ENCODE peak calls at places on chromosome 15, in ten cellular contexts. K is COR-L47; F is small intestine; N is stimulated activated CD4-positive, alpha-beta T cell treated with anti-CD3 and anti-CD28 coated beads, TNF-alpha, amount 100 ng/mL, for 4 hours; H is uterus; C is Peyer's patch; X is T-helper 1 cell; E is stimulated activated naive CD4-positive, alpha-beta T cell treated with Interleukin-2 at 50 U/mL for 16 hours; I is endothelial cell; M is foreskin fibroblast. Y is an unnamed sample.
A peak's percentile ranks its signal among the peaks of the same experiment; 100 is the strongest.

GRCh38 chr15:37931868-37932267 is 2.6 kb upstream of the TMCO5A start:
- DNase-seq in K (no peak), F (no peak), N (no peak), H (no peak), C (no peak), X (no peak), E (no peak), I (no peak), M (no peak), Y (peak; percentile 6)

GRCh38 chr15:52183562-52184173 is 7.5 kb downstream of the GNB5 start:
- DNase-seq in K (no peak), F (no peak), N (no peak), H (no peak), C (no peak), X (no peak), E (no peak), I (peak; percentile 53), M (no peak), Y (no peak)

GRCh38 chr15:99651023-99651807 is 82.0 kb downstream of the LYSMD4 start:
- DNase-seq in K (no peak), F (no peak), N (no peak), H (no peak), C (no peak), X (no peak), E (no peak), I (no peak), M (peak; percentile 31), Y (no peak)

GRCh38 chr15:85692873-85693272 is 101.9 kb downstream of the KLHL25 start:
- DNase-seq in K (no peak), F (peak; percentile 35), N (no peak), H (no peak), C (no peak), X (no peak), E (peak; percentile 48), I (no peak), M (no peak), Y (no peak)

GRCh38 chr15:78177447-78177873 is 28.3 kb downstream of the IDH3A start:
- DNase-seq in K (no peak), F (peak; percentile 29), N (no peak), H (no peak), C (peak; percentile 66), X (no peak), E (no peak), I (peak; percentile 67), M (peak; percentile 10), Y (no peak)

GRCh38 chr15:29133791-29134190 is 135.8 kb downstream of the NSMCE3 start:
- DNase-seq in K (no peak), F (no peak), N (no peak), H (no peak), C (no peak), X (no peak), E (no peak), I (no peak), M (no peak), Y (no peak)

GRCh38 chr15:60745469-60745971 is 266.6 kb upstream of the ICE2 start:
- DNase-seq in K (no peak), F (no peak), N (no peak), H (peak; percentile 74), C (no peak), X (no peak), E (no peak), I (no peak), M (peak; percentile 13), Y (no peak)

GRCh38 chr15:82566690-82567089 is 26.4 kb upstream of the RPS17 start:
- DNase-seq in K (no peak), F (no peak), N (no peak), H (no peak), C (no peak), X (no peak), E (no peak), I (no peak), M (no peak), Y (no peak)

GRCh38 chr15:60580650-60581415 is 101.9 kb upstream of the ICE2 start:
- DNase-seq in K (no peak), F (peak; percentile 35), N (peak; percentile 25), H (no peak), C (no peak), X (peak; percentile 46), E (peak; percentile 19), I (no peak), M (no peak), Y (no peak)

GRCh38 chr15:19987389-19988048 is 554.1 kb downstream of the GOLGA6L6 start:
- DNase-seq in K (peak; percentile 7), F (no peak), N (no peak), H (no peak), C (no peak), X (no peak), E (no peak), I (no peak), M (no peak), Y (no peak)

GRCh38 chr15:50187997-50188396 is 6.0 kb downstream of the SLC27A2 start:
- DNase-seq in K (no peak), F (no peak), N (no peak), H (no peak), C (no peak), X (no peak), E (no peak), I (no peak), M (no peak), Y (no peak)

GRCh38 chr15:25810154-25810553 is 53.0 kb downstream of the ATP10A start:
- DNase-seq in K (no peak), F (no peak), N (no peak), H (no peak), C (no peak), X (no peak), E (no peak), I (no peak), M (no peak), Y (no peak)

GRCh38 chr15:37995461-37996347 is 61.3 kb downstream of the TMCO5A start:
- DNase-seq in K (no peak), F (peak; percentile 39), N (no peak), H (peak; percentile 51), C (no peak), X (no peak), E (no peak), I (peak; percentile 45), M (peak; percentile 55), Y (peak; percentile 27)

GRCh38 chr15:64216722-64217428 is 54.1 kb upstream of the PPIB start:
- DNase-seq in K (peak; percentile 16), F (peak; percentile 55), N (no peak), H (no peak), C (no peak), X (no peak), E (no peak), I (no peak), M (no peak), Y (no peak)

GRCh38 chr15:77180757-77181156 is 109.8 kb upstream of the TSPAN3 start:
- DNase-seq in K (no peak), F (no peak), N (no peak), H (no peak), C (no peak), X (no peak), E (no peak), I (no peak), M (peak; percentile 38), Y (no peak)

Y was measured in AG04450.